ENCODE peak calls at places on chromosomes 11 and 22, in four cellular contexts. J is PC-9, T is IMR-90, O is thoracic aorta. Q is an unnamed sample.

GRCh38 chr11:80593981-80594380 is 1153.2 kb upstream of the TENM4 start:
- DNase-seq in J (peak; percentile 78), O (no peak), T (peak; percentile 44), Q (no peak)

GRCh38 chr11:86062719-86063118 is 6.2 kb downstream of the PICALM start:
- DNase-seq in T (no peak), J (no peak), O (no peak), Q (peak; percentile 23)

GRCh38 chr22:43060213-43060612 is 29.0 kb downstream of the TTLL1 start:
- DNase-seq in T (no peak), J (no peak), O (no peak), Q (peak; percentile 10)

GRCh38 chr22:37331811-37332536 is 49.7 kb downstream of the CYTH4 start:
- DNase-seq in T (peak; percentile 38), O (no peak), J (no peak), Q (no peak)

GRCh38 chr11:116725434-116726221 is 47.2 kb downstream of the BUD13 start:
- DNase-seq in J (no peak), O (no peak), T (peak; percentile 44), Q (peak; percentile 73)

GRCh38 chr11:31824791-31825452 is 13.8 kb upstream of the PAX6 start:
- DNase-seq in J (no peak), T (no peak), O (no peak), Q (no peak)

GRCh38 chr11:44716256-44716655 is 10.5 kb upstream of the TSPAN18 start:
- DNase-seq in T (no peak), J (no peak), O (no peak), Q (no peak)

GRCh38 chr11:113951487-113951886 is 23.4 kb upstream of the HTR3A start:
- DNase-seq in J (no peak), O (no peak), T (no peak), Q (no peak)

GRCh38 chr11:6604081-6604626 is 580 bp downstream of the ILK start:
- DNase-seq in J (no peak), T (peak; percentile 70), O (no peak), Q (peak; percentile 81)

GRCh38 chr22:19872779-19873137 is 18.1 kb upstream of the GNB1L start:
- DNase-seq in J (no peak), T (no peak), O (no peak), Q (no peak)

GRCh38 chr11:124627546-124627945 is 4.9 kb downstream of the TBRG1 start:
- DNase-seq in O (no peak), J (no peak), T (no peak), Q (no peak)

GRCh38 chr11:112555491-112556364 is 295.1 kb upstream of the PLET1 start:
- DNase-seq in J (no peak), O (no peak), T (peak; percentile 35), Q (peak; percentile 42)

GRCh38 chr22:17268501-17269223 is 49.4 kb upstream of the ADA2 start:
- DNase-seq in T (no peak), J (no peak), O (no peak), Q (no peak)

GRCh38 chr11:3234846-3235245 is 2.6 kb upstream of the MRGPRE start:
- DNase-seq in O (no peak), J (no peak), T (no peak), Q (no peak)

GRCh38 chr11:43574949-43575915 is 105.3 kb upstream of the HSD17B12 start:
- DNase-seq in T (peak; percentile 82), O (no peak), J (no peak), Q (peak; percentile 59)

GRCh38 chr11:95918056-95918455 is 5.9 kb downstream of the MTMR2 start:
- DNase-seq in T (no peak), O (no peak), J (no peak), Q (no peak)

GRCh38 chr11:95919514-95919913 is 4.4 kb downstream of the MTMR2 start:
- DNase-seq in O (no peak), T (no peak), J (no peak), Q (no peak)

GRCh38 chr11:95918720-95919119 is 5.2 kb downstream of the MTMR2 start:
- DNase-seq in J (no peak), T (no peak), O (no peak), Q (no peak)

GRCh38 chr11:95916049-95916448 is 7.9 kb downstream of the MTMR2 start:
- DNase-seq in J (no peak), T (no peak), O (no peak), Q (no peak)

DNA sequence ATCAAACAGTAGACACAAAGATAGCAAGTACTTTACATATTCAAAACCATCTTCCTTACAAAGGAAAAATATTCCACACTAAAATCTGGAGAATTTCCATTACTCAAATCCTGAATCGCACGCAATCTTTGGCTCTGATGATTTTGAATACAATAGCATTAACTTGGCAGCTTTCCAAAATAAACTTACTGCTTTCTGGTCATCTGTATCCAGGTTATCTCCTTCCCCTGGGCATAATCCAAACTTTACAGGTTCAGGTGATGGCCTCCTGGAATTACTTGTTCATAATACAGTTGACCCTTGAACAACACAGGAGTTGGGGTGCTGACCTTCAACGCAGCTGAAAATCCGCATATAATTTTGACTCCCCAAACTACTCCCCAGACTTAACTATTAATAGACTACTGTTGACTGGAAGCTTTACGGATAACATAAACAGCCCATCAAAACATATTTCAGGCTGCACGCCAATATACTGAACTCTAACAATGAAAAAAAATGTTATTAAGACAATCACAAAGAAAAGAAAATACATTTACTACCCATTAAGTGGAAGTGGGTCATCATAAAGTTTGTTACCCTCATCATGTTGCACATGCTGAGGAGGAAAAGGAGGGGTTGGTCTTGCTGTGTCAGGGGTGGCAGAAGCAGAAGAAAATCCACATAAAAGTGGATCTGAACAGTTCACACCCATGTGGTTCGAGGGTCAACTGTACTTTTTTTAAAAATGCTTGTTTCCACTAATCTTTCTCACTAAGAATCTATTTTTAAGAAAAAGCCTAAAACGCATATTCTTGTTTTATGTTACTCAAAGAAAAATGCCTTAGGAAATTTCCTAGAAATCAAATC is 6.5 kb downstream of the MTMR2 start:
- DNase-seq in O (no peak), J (peak; percentile 38), T (peak; percentile 30), Q (no peak)
- H3K4me1 ChIP-seq in O (peaks cover 45% of the 10 kb centered on the region), J (peaks cover 54% of the 10 kb centered on the region), T (peaks cover 8% of the 10 kb centered on the region), Q (peaks cover 34% of the 10 kb centered on the region)

GRCh38 chr11:64621283-64622019 is 30.4 kb downstream of the SLC22A12 start:
- DNase-seq in J (no peak), T (no peak), O (no peak), Q (no peak)
- H3K4me1 ChIP-seq in J (no peaks in the 10 kb centered on the region), T (no peaks in the 10 kb centered on the region), O (no peaks in the 10 kb centered on the region), Q (peaks cover 6% of the 10 kb centered on the region)

DNA sequence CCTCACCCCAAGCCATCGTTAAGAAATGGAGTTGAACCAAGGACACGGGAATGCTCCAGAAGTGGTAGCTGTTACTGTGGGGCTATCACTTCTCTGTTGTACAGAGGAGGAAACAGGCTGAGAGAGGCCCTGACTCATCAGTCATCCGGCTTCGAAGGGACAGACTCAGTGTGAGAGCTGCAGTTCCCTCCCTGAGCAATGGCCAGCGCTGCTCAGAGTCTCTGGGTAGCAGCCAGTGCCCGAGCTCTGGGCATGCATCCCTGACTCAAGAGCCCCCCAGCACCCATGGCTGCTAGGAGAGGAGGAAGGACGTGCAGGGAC is 291.4 kb downstream of the TBC1D22A start:
- DNase-seq in T (peak; percentile 73), O (no peak), J (no peak), Q (peak; percentile 12)
- H3K4me1 ChIP-seq in T (peaks cover 4% of the 10 kb centered on the region), O (no peaks in the 10 kb centered on the region), J (no peaks in the 10 kb centered on the region), Q (no peaks in the 10 kb centered on the region)

DNA sequence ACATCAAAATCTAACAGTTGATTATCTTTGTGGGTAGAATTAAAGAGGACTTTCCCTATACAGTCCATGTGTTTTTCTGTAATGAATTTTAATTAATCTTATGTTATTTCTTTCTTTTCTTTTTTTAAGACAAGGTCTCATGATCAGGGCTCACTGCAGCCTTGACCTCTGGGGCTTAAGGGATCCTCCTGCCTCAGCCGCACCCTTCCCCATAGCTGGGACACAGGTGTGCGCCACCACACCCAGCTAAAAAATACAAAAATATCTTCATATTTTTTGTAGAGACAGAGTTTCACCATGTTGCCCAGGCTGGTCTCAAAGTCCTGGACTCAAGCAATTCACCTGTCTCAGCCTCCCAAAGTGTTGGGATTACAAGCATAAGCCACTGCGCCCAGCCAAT is 7.7 kb downstream of the RAB30 start:
- DNase-seq in T (no peak), O (no peak), J (no peak), Q (no peak)
- H3K4me1 ChIP-seq in T (no peaks in the 10 kb centered on the region), O (peaks cover 11% of the 10 kb centered on the region), J (peaks cover 18% of the 10 kb centered on the region), Q (peaks cover 28% of the 10 kb centered on the region)

DNA sequence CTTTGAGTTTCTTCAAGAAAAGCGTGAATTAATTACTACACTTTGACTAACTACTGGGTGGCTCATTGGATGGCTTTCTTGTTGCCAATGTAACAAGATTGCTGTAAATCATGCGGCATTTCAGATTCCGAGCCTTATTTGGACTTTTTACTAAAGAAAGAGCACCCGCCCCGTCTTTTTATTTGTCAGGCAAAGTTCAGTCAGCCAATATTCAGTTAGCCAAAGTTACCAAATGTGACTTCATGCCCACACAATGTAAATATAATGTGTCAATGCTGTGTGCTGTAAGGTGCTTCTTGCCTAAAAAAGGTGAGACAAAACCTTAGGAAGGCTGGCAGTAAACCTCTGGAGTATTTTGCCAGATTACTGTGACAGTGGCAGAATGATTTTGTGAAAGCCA is 14.8 kb downstream of the FLI1 start:
- DNase-seq in T (no peak), O (no peak), J (no peak), Q (no peak)
- H3K4me1 ChIP-seq in T (peaks cover 20% of the 10 kb centered on the region), O (no peaks in the 10 kb centered on the region), J (no peaks in the 10 kb centered on the region), Q (peaks cover 18% of the 10 kb centered on the region)

GRCh38 chr11:46554205-46555162 is 39.3 kb downstream of the AMBRA1 start:
- DNase-seq in J (peak; percentile 97), O (no peak), T (peak; percentile 80), Q (peak; percentile 89)
- H3K4me1 ChIP-seq in J (peaks cover 65% of the 10 kb centered on the region), O (peaks cover 22% of the 10 kb centered on the region), T (peaks cover 21% of the 10 kb centered on the region), Q (peaks cover 38% of the 10 kb centered on the region)

GRCh38 chr22:49970528-49971231 is 10.1 kb downstream of the PIM3 start:
- DNase-seq in T (peak; percentile 97), O (peak; percentile 96), J (peak; percentile 99), Q (peak; percentile 97)
- H3K4me1 ChIP-seq in T (peaks cover 27% of the 10 kb centered on the region), O (peaks cover 26% of the 10 kb centered on the region), J (peaks cover 13% of the 10 kb centered on the region), Q (peaks cover 49% of the 10 kb centered on the region)

DNA sequence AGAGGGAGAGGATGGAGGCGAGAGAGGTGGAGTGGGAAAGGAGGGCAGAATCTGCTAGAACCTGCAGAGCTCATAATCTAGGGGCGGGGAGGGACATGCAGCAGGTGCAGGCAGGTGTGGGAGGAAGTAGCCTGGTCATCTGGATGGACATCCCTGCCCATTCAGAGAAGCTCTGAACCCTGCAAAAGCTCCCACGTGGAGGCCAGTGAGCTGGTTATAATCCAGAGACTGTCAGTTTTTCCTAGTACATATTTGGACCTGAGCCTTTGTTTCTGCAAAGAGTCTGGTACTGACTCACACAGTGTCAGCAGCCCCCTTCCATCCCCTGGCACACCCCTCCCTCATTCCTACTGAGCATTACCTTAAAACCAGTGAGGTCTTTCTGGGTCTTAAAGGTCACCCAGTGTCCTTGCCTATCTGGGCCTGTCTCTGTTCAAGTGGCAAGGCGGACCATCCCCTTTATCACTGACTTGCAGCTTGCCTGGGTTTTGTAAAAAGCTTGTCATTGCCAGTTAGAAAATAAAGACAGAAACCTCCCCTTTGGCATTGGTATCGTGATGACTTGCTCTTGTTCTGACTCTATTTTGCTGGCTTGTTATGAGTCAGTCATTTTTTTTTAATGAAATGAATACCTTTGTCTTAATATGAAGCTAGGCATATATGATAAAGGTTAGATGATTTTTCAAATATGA is 26.1 kb downstream of the PTPRJ start:
- DNase-seq in T (peak; percentile 79), J (peak; percentile 69), O (no peak), Q (peak; percentile 62)
- H3K4me1 ChIP-seq in T (peaks cover 30% of the 10 kb centered on the region), J (peaks cover 41% of the 10 kb centered on the region), O (peaks cover 25% of the 10 kb centered on the region), Q (peaks cover 39% of the 10 kb centered on the region)